ENCODE peak calls at places on chromosomes 4 and X, in ten cellular contexts. F, Z, P, S, K, X, L, R, I and M are unnamed samples.

GRCh38 chr4:138062929-138063328 is 179.2 kb downstream of the SLC7A11 start:
- DNase-seq in F (no peak), Z (no peak), P (no peak), S (no peak), K (no peak), X (peak), L (no peak), R (no peak), I (peak), M (no peak)

GRCh38 chr4:177528620-177529019 is 86.4 kb upstream of the AGA start:
- DNase-seq in F (no peak), Z (no peak), P (no peak), S (no peak), K (no peak), X (no peak), L (no peak), R (no peak), I (no peak), M (no peak)

GRCh38 chrX:2689773-2690666 is 1.1 kb upstream of the CD99 start:
- DNase-seq in F (no peak), Z (no peak), P (no peak), S (no peak), K (no peak), X (no peak), L (no peak), R (no peak), I (no peak), M (no peak)

GRCh38 chrX:43349363-43349762 is 306.7 kb upstream of the MAOA start:
- DNase-seq in F (no peak), Z (no peak), P (peak), S (peak), K (peak), X (peak), L (peak), R (peak), I (peak), M (peak)

GRCh38 chr4:133624744-133625143 is 475.6 kb downstream of the PCDH10 start:
- DNase-seq in F (no peak), Z (no peak), P (peak), S (no peak), K (no peak), X (no peak), L (peak), R (no peak), I (peak), M (no peak)

GRCh38 chr4:10175626-10176025 is 59.0 kb upstream of the WDR1 start:
- DNase-seq in F (no peak), Z (no peak), P (no peak), S (no peak), K (no peak), X (peak), L (no peak), R (no peak), I (no peak), M (no peak)

GRCh38 chr4:40193578-40193977 is 3.3 kb upstream of the RHOH start:
- DNase-seq in F (no peak), Z (no peak), P (no peak), S (no peak), K (no peak), X (no peak), L (no peak), R (no peak), I (no peak), M (no peak)

GRCh38 chr4:141058739-141059507 is 74.3 kb downstream of the RNF150 start:
- DNase-seq in F (no peak), Z (no peak), P (no peak), S (no peak), K (no peak), X (peak), L (no peak), R (no peak), I (peak), M (no peak)

GRCh38 chr4:6235901-6236625 is 33.6 kb upstream of the WFS1 start:
- DNase-seq in F (no peak), Z (no peak), P (no peak), S (no peak), K (no peak), X (no peak), L (no peak), R (no peak), I (no peak), M (no peak)

GRCh38 chrX:153939573-153939972 is 4.7 kb upstream of the NAA10 start:
- DNase-seq in F (no peak), Z (no peak), P (no peak), S (no peak), K (no peak), X (no peak), L (no peak), R (no peak), I (no peak), M (no peak)

GRCh38 chr4:102404551-102404969 is 59.3 kb upstream of the SLC39A8 start:
- DNase-seq in F (no peak), Z (no peak), P (peak), S (no peak), K (no peak), X (no peak), L (peak), R (no peak), I (no peak), M (no peak)